ENCODE peak calls at places on chromosomes 3 and 15, in eight cellular contexts. One of them, this sample, is unnamed.

GRCh38 chr15:51401872-51402517 is 60.5 kb downstream of the GLDN start:
- DNase-seq in cardiac muscle cell: peak; percentile 74
- DNase-seq in endothelial cell: peak; percentile 70
- DNase-seq in IMR-90: peak; percentile 26
- DNase-seq in AG09309: no peak
- DNase-seq in bronchial epithelial cell: peak; percentile 25
- DNase-seq in fibroblast of pulmonary artery: peak; percentile 57
- DNase-seq in epithelial cell of esophagus: peak; percentile 47
- DNase-seq in this sample: peak; percentile 28

GRCh38 chr3:15154326-15154725 is 51.7 kb upstream of the CAPN7 start:
- DNase-seq in AG09309: no peak
- DNase-seq in fibroblast of pulmonary artery: no peak
- DNase-seq in IMR-90: no peak
- DNase-seq in epithelial cell of esophagus: no peak
- DNase-seq in cardiac muscle cell: no peak
- DNase-seq in endothelial cell: no peak
- DNase-seq in bronchial epithelial cell: peak; percentile 16
- DNase-seq in this sample: no peak

GRCh38 chr15:74392402-74392876 is 25.0 kb upstream of the CYP11A1 start:
- DNase-seq in epithelial cell of esophagus: no peak
- DNase-seq in fibroblast of pulmonary artery: no peak
- DNase-seq in bronchial epithelial cell: no peak
- DNase-seq in endothelial cell: no peak
- DNase-seq in IMR-90: peak; percentile 48
- DNase-seq in cardiac muscle cell: no peak
- DNase-seq in AG09309: no peak
- DNase-seq in this sample: peak; percentile 78

GRCh38 chr15:41734079-41734478 is 40.2 kb upstream of the MAPKBP1 start:
- DNase-seq in AG09309: no peak
- DNase-seq in IMR-90: peak; percentile 58
- DNase-seq in endothelial cell: no peak
- DNase-seq in epithelial cell of esophagus: no peak
- DNase-seq in cardiac muscle cell: no peak
- DNase-seq in fibroblast of pulmonary artery: peak; percentile 7
- DNase-seq in bronchial epithelial cell: no peak
- DNase-seq in this sample: peak; percentile 1

GRCh38 chr15:67090297-67091072 is 25.1 kb downstream of the SMAD3 start:
- DNase-seq in cardiac muscle cell: no peak
- DNase-seq in AG09309: no peak
- DNase-seq in bronchial epithelial cell: no peak
- DNase-seq in epithelial cell of esophagus: no peak
- DNase-seq in endothelial cell: no peak
- DNase-seq in fibroblast of pulmonary artery: no peak
- DNase-seq in IMR-90: no peak
- DNase-seq in this sample: no peak

GRCh38 chr15:72838311-72838731 is 54.8 kb upstream of the ADPGK start:
- DNase-seq in fibroblast of pulmonary artery: no peak
- DNase-seq in cardiac muscle cell: no peak
- DNase-seq in endothelial cell: no peak
- DNase-seq in IMR-90: peak; percentile 6
- DNase-seq in AG09309: peak; percentile 48
- DNase-seq in bronchial epithelial cell: no peak
- DNase-seq in epithelial cell of esophagus: no peak
- DNase-seq in this sample: no peak

GRCh38 chr3:167671878-167672427 is 18.2 kb upstream of the WDR49 start:
- DNase-seq in endothelial cell: no peak
- DNase-seq in bronchial epithelial cell: no peak
- DNase-seq in epithelial cell of esophagus: no peak
- DNase-seq in fibroblast of pulmonary artery: peak; percentile 36
- DNase-seq in IMR-90: no peak
- DNase-seq in cardiac muscle cell: no peak
- DNase-seq in AG09309: no peak
- DNase-seq in this sample: no peak

GRCh38 chr15:39511000-39511914 is 69.6 kb upstream of the THBS1 start:
- DNase-seq in AG09309: peak; percentile 76
- DNase-seq in cardiac muscle cell: peak; percentile 54
- DNase-seq in fibroblast of pulmonary artery: peak; percentile 86
- DNase-seq in epithelial cell of esophagus: peak; percentile 84
- DNase-seq in endothelial cell: no peak
- DNase-seq in bronchial epithelial cell: peak; percentile 79
- DNase-seq in IMR-90: peak; percentile 93
- DNase-seq in this sample: peak; percentile 87

GRCh38 chr15:78007965-78008886 is 69.3 kb downstream of the TBC1D2B start:
- DNase-seq in epithelial cell of esophagus: peak; percentile 88
- DNase-seq in fibroblast of pulmonary artery: peak; percentile 78
- DNase-seq in bronchial epithelial cell: peak; percentile 84
- DNase-seq in endothelial cell: no peak
- DNase-seq in IMR-90: peak; percentile 87
- DNase-seq in cardiac muscle cell: no peak
- DNase-seq in AG09309: peak; percentile 40
- DNase-seq in this sample: peak; percentile 82

GRCh38 chr3:42032693-42033349 is 58.3 kb upstream of the TRAK1 start:
- DNase-seq in IMR-90: peak; percentile 98
- DNase-seq in cardiac muscle cell: no peak
- DNase-seq in fibroblast of pulmonary artery: peak; percentile 97
- DNase-seq in AG09309: peak; percentile 99
- DNase-seq in bronchial epithelial cell: peak; percentile 59
- DNase-seq in epithelial cell of esophagus: peak; percentile 65
- DNase-seq in endothelial cell: no peak
- DNase-seq in this sample: peak; percentile 97

GRCh38 chr3:129383292-129383860 is 45.1 kb downstream of the EFCAB12 start:
- DNase-seq in endothelial cell: peak; percentile 71
- DNase-seq in IMR-90: peak; percentile 85
- DNase-seq in fibroblast of pulmonary artery: peak; percentile 76
- DNase-seq in epithelial cell of esophagus: peak; percentile 63
- DNase-seq in bronchial epithelial cell: peak; percentile 42
- DNase-seq in cardiac muscle cell: peak; percentile 77
- DNase-seq in AG09309: no peak
- DNase-seq in this sample: peak; percentile 55

GRCh38 chr15:41043276-41043675 is 72.8 kb downstream of the INO80 start:
- DNase-seq in AG09309: peak; percentile 62
- DNase-seq in cardiac muscle cell: no peak
- DNase-seq in endothelial cell: no peak
- DNase-seq in fibroblast of pulmonary artery: peak; percentile 88
- DNase-seq in bronchial epithelial cell: no peak
- DNase-seq in epithelial cell of esophagus: no peak
- DNase-seq in IMR-90: peak; percentile 67
- DNase-seq in this sample: peak; percentile 30

GRCh38 chr15:65980824-65981456 is 111.6 kb downstream of the RAB11A start:
- DNase-seq in fibroblast of pulmonary artery: peak; percentile 78
- DNase-seq in endothelial cell: peak; percentile 73
- DNase-seq in bronchial epithelial cell: peak; percentile 81
- DNase-seq in AG09309: peak; percentile 53
- DNase-seq in epithelial cell of esophagus: peak; percentile 89
- DNase-seq in IMR-90: peak; percentile 79
- DNase-seq in cardiac muscle cell: peak; percentile 74
- DNase-seq in this sample: peak; percentile 76

GRCh38 chr3:194287977-194288706 is 63.0 kb downstream of the CPN2 start:
- DNase-seq in cardiac muscle cell: no peak
- DNase-seq in bronchial epithelial cell: no peak
- DNase-seq in fibroblast of pulmonary artery: no peak
- DNase-seq in epithelial cell of esophagus: no peak
- DNase-seq in endothelial cell: no peak
- DNase-seq in AG09309: no peak
- DNase-seq in IMR-90: no peak
- DNase-seq in this sample: no peak

GRCh38 chr15:57213783-57214366 is 162.4 kb upstream of the CGNL1 start:
- DNase-seq in epithelial cell of esophagus: peak; percentile 48
- DNase-seq in bronchial epithelial cell: peak; percentile 61
- DNase-seq in cardiac muscle cell: peak; percentile 26
- DNase-seq in AG09309: no peak
- DNase-seq in fibroblast of pulmonary artery: peak; percentile 73
- DNase-seq in endothelial cell: no peak
- DNase-seq in IMR-90: peak; percentile 67
- DNase-seq in this sample: peak; percentile 56

GRCh38 chr3:186882881-186883685 is 40.6 kb downstream of the ADIPOQ start:
- DNase-seq in endothelial cell: no peak
- DNase-seq in AG09309: peak; percentile 33
- DNase-seq in epithelial cell of esophagus: peak; percentile 92
- DNase-seq in IMR-90: peak; percentile 77
- DNase-seq in fibroblast of pulmonary artery: peak; percentile 89
- DNase-seq in cardiac muscle cell: no peak
- DNase-seq in bronchial epithelial cell: peak; percentile 97
- DNase-seq in this sample: peak; percentile 94

GRCh38 chr15:70650567-70650966 is 112.8 kb downstream of the UACA start:
- DNase-seq in cardiac muscle cell: no peak
- DNase-seq in fibroblast of pulmonary artery: peak; percentile 18
- DNase-seq in AG09309: no peak
- DNase-seq in epithelial cell of esophagus: peak; percentile 49
- DNase-seq in IMR-90: no peak
- DNase-seq in bronchial epithelial cell: peak; percentile 71
- DNase-seq in endothelial cell: no peak
- DNase-seq in this sample: no peak

GRCh38 chr15:70096975-70097336 is 761 bp downstream of the TLE3 start:
- DNase-seq in fibroblast of pulmonary artery: no peak
- DNase-seq in endothelial cell: no peak
- DNase-seq in IMR-90: no peak
- DNase-seq in epithelial cell of esophagus: no peak
- DNase-seq in cardiac muscle cell: peak; percentile 59
- DNase-seq in bronchial epithelial cell: no peak
- DNase-seq in AG09309: no peak
- DNase-seq in this sample: no peak

GRCh38 chr3:99503350-99503749 is 135.0 kb upstream of the COL8A1 start:
- DNase-seq in bronchial epithelial cell: peak; percentile 10
- DNase-seq in IMR-90: peak; percentile 40
- DNase-seq in epithelial cell of esophagus: no peak
- DNase-seq in endothelial cell: no peak
- DNase-seq in AG09309: no peak
- DNase-seq in fibroblast of pulmonary artery: peak; percentile 50
- DNase-seq in cardiac muscle cell: no peak
- DNase-seq in this sample: no peak

GRCh38 chr15:54410481-54410880 is 432.2 kb downstream of the UNC13C start:
- DNase-seq in fibroblast of pulmonary artery: no peak
- DNase-seq in endothelial cell: no peak
- DNase-seq in AG09309: no peak
- DNase-seq in bronchial epithelial cell: no peak
- DNase-seq in epithelial cell of esophagus: no peak
- DNase-seq in cardiac muscle cell: no peak
- DNase-seq in IMR-90: no peak
- DNase-seq in this sample: no peak
- TF ChIP-seq CTCF in fibroblast of pulmonary artery: no peak
- TF ChIP-seq CTCF in endothelial cell: no peak
- TF ChIP-seq CTCF in AG09309: no peak
- TF ChIP-seq CTCF in bronchial epithelial cell: no peak
- TF ChIP-seq CTCF in epithelial cell of esophagus: no peak
- TF ChIP-seq CTCF in cardiac muscle cell: no peak
- TF ChIP-seq CTCF in IMR-90: no peak
- TF ChIP-seq CTCF in this sample: no peak

GRCh38 chr3:164806188-164806587 is 272.1 kb downstream of the SI start:
- DNase-seq in AG09309: no peak
- DNase-seq in fibroblast of pulmonary artery: no peak
- DNase-seq in IMR-90: no peak
- DNase-seq in endothelial cell: no peak
- DNase-seq in cardiac muscle cell: no peak
- DNase-seq in epithelial cell of esophagus: peak; percentile 0
- DNase-seq in bronchial epithelial cell: no peak
- DNase-seq in this sample: no peak
- TF ChIP-seq CTCF in AG09309: no peak
- TF ChIP-seq CTCF in fibroblast of pulmonary artery: no peak
- TF ChIP-seq CTCF in IMR-90: no peak
- TF ChIP-seq CTCF in endothelial cell: no peak
- TF ChIP-seq CTCF in cardiac muscle cell: no peak
- TF ChIP-seq CTCF in epithelial cell of esophagus: no peak
- TF ChIP-seq CTCF in bronchial epithelial cell: no peak
- TF ChIP-seq CTCF in this sample: no peak

GRCh38 chr15:88341653-88342052 is 85.1 kb upstream of the NTRK3 start:
- DNase-seq in AG09309: no peak
- DNase-seq in fibroblast of pulmonary artery: no peak
- DNase-seq in epithelial cell of esophagus: no peak
- DNase-seq in endothelial cell: no peak
- DNase-seq in bronchial epithelial cell: no peak
- DNase-seq in cardiac muscle cell: no peak
- DNase-seq in IMR-90: no peak
- DNase-seq in this sample: no peak

GRCh38 chr15:88335074-88335473 is 78.5 kb upstream of the NTRK3 start:
- DNase-seq in fibroblast of pulmonary artery: no peak
- DNase-seq in cardiac muscle cell: no peak
- DNase-seq in IMR-90: no peak
- DNase-seq in endothelial cell: no peak
- DNase-seq in bronchial epithelial cell: no peak
- DNase-seq in AG09309: no peak
- DNase-seq in epithelial cell of esophagus: no peak
- DNase-seq in this sample: no peak

GRCh38 chr15:88334436-88334835 is 77.9 kb upstream of the NTRK3 start:
- DNase-seq in IMR-90: peak; percentile 13
- DNase-seq in epithelial cell of esophagus: no peak
- DNase-seq in endothelial cell: no peak
- DNase-seq in fibroblast of pulmonary artery: peak; percentile 38
- DNase-seq in AG09309: no peak
- DNase-seq in bronchial epithelial cell: no peak
- DNase-seq in cardiac muscle cell: no peak
- DNase-seq in this sample: peak; percentile 60

GRCh38 chr15:88342666-88343065 is 86.1 kb upstream of the NTRK3 start:
- DNase-seq in endothelial cell: no peak
- DNase-seq in epithelial cell of esophagus: no peak
- DNase-seq in AG09309: peak; percentile 67
- DNase-seq in fibroblast of pulmonary artery: no peak
- DNase-seq in cardiac muscle cell: no peak
- DNase-seq in IMR-90: no peak
- DNase-seq in bronchial epithelial cell: no peak
- DNase-seq in this sample: peak; percentile 56

DNA sequence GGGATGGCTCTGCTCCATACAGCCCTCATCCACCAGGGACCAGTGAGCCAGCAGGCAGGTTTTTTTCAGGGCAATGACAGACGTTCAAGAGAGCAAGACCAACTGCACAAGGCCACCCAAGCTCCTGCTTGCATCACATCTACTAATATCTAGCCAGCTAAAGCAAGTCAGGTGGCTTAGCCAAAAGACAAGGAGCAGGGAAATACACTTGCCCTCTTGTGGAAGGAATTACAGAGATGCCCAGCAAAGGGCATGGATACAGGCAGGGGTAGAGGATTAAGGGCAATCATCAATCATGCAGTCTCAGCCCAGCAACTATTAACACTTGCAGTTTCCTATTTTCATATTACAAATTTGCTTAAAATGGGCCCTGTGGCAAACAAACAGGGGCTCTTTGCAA is 81.5 kb upstream of the NTRK3 start:
- DNase-seq in bronchial epithelial cell: no peak
- DNase-seq in IMR-90: no peak
- DNase-seq in fibroblast of pulmonary artery: no peak
- DNase-seq in cardiac muscle cell: no peak
- DNase-seq in epithelial cell of esophagus: no peak
- DNase-seq in endothelial cell: no peak
- DNase-seq in AG09309: no peak
- DNase-seq in this sample: no peak
- TF ChIP-seq CTCF in bronchial epithelial cell: no peak
- TF ChIP-seq CTCF in IMR-90: no peak
- TF ChIP-seq CTCF in fibroblast of pulmonary artery: no peak
- TF ChIP-seq CTCF in cardiac muscle cell: no peak
- TF ChIP-seq CTCF in epithelial cell of esophagus: no peak
- TF ChIP-seq CTCF in endothelial cell: no peak
- TF ChIP-seq CTCF in AG09309: peak; percentile 11
- TF ChIP-seq CTCF in this sample: peak; percentile 57

DNA sequence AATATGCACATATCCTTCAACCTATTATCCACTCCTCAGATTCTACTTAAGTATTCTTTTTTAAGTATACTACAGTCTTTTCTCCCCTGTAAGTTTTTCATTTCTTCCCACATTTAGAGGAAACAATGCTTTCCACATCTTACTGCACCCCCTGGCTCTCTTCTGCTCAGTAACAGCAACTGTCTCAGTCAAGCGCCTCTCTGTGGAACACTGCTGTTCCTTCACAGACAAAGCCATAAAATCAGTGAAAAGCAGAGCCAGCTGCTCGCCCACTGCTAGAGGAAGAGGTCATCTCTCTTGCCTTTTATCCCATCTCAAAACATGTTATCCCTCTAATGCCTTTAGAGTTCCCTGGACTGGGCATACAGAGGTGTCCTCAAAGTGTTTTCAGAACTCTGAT is 24.8 kb downstream of the SERP1 start:
- DNase-seq in fibroblast of pulmonary artery: no peak
- DNase-seq in IMR-90: no peak
- DNase-seq in AG09309: no peak
- DNase-seq in bronchial epithelial cell: no peak
- DNase-seq in epithelial cell of esophagus: no peak
- DNase-seq in cardiac muscle cell: no peak
- DNase-seq in endothelial cell: no peak
- DNase-seq in this sample: no peak
- TF ChIP-seq CTCF in fibroblast of pulmonary artery: no peak
- TF ChIP-seq CTCF in IMR-90: no peak
- TF ChIP-seq CTCF in AG09309: no peak
- TF ChIP-seq CTCF in bronchial epithelial cell: no peak
- TF ChIP-seq CTCF in epithelial cell of esophagus: no peak
- TF ChIP-seq CTCF in cardiac muscle cell: no peak
- TF ChIP-seq CTCF in endothelial cell: no peak
- TF ChIP-seq CTCF in this sample: peak; percentile 17

This sample was measured in HFFc6.